ENCODE peak calls at places on chromosomes 4 and X, in seven cellular contexts. Y is effector memory CD8-positive, alpha-beta T cell; D is glutamatergic neuron; Z is foreskin melanocyte; E is neural crest cell; A is SW 1271; K is esophagus muscularis mucosa. B is an unnamed sample.

GRCh38 chr4:137707221-137707620 is 174.9 kb upstream of the PCDH18 start:
- DNase-seq in Y (no peak), D (no peak), Z (no peak), E (no peak), A (no peak), K (no peak), B (no peak)

GRCh38 chr4:151719935-151720334 is 40.9 kb downstream of the GATB start:
- DNase-seq in Y (no peak), D (no peak), Z (no peak), E (no peak), A (no peak), K (no peak), B (no peak)

GRCh38 chrX:110847334-110847733 is 51.7 kb upstream of the CHRDL1 start:
- DNase-seq in Y (peak), D (no peak), Z (peak), E (peak), A (no peak), K (no peak), B (peak)

GRCh38 chrX:23643020-23643419 is 24.3 kb upstream of the PRDX4 start:
- DNase-seq in Y (no peak), D (no peak), Z (no peak), E (no peak), A (no peak), K (no peak), B (no peak)

GRCh38 chr4:110275871-110276270 is 77.5 kb upstream of the ELOVL6 start:
- DNase-seq in Y (no peak), D (no peak), Z (no peak), E (no peak), A (no peak), K (no peak), B (no peak)

GRCh38 chr4:73589261-73589847 is 30.9 kb downstream of the RASSF6 start:
- DNase-seq in Y (no peak), D (no peak), Z (no peak), E (no peak), A (no peak), K (no peak), B (no peak)

GRCh38 chr4:59698041-59698440 is 1502.1 kb upstream of the ADGRL3 start:
- DNase-seq in Y (no peak), D (no peak), Z (no peak), E (no peak), A (no peak), K (no peak), B (no peak)

GRCh38 chr4:6548201-6548881 is 26.6 kb upstream of the MAN2B2 start:
- DNase-seq in Y (no peak), D (peak), Z (peak), E (peak), A (peak), K (no peak), B (peak)

GRCh38 chrX:97844161-97844560 is 960.5 kb downstream of the RPA4 start:
- DNase-seq in Y (no peak), D (no peak), Z (no peak), E (no peak), A (no peak), K (no peak), B (no peak)

GRCh38 chr4:86156526-86156925 is 203.3 kb downstream of the MAPK10 start:
- DNase-seq in Y (no peak), D (no peak), Z (no peak), E (no peak), A (no peak), K (no peak), B (no peak)

GRCh38 chr4:5444918-5445517 is 263.3 kb downstream of the EVC2 start:
- DNase-seq in Y (no peak), D (no peak), Z (no peak), E (no peak), A (no peak), K (no peak), B (no peak)

GRCh38 chr4:48333587-48333986 is 7.7 kb upstream of the SLAIN2 start:
- DNase-seq in Y (no peak), D (no peak), Z (no peak), E (no peak), A (no peak), K (no peak), B (no peak)

GRCh38 chrX:136588060-136588459 is 56.0 kb downstream of the VGLL1 start:
- DNase-seq in Y (no peak), D (no peak), Z (no peak), E (no peak), A (no peak), K (no peak), B (no peak)

GRCh38 chrX:101229155-101229554 is 9.6 kb downstream of the DRP2 start:
- DNase-seq in Y (no peak), D (no peak), Z (peak), E (no peak), A (no peak), K (no peak), B (no peak)

GRCh38 chr4:113982181-113982580 is 2.7 kb upstream of the ARSJ start:
- DNase-seq in Y (no peak), D (no peak), Z (no peak), E (no peak), A (no peak), K (no peak), B (no peak)

GRCh38 chrX:153777261-153778090 is 3.4 kb upstream of the SRPK3 start:
- DNase-seq in Y (no peak), D (no peak), Z (no peak), E (no peak), A (no peak), K (no peak), B (no peak)

GRCh38 chr4:184330008-184330400 is 112.3 kb upstream of the ENPP6 start:
- DNase-seq in Y (no peak), D (no peak), Z (peak), E (no peak), A (no peak), K (no peak), B (no peak)

GRCh38 chr4:87119965-87120364 is 100.5 kb downstream of the KLHL8 start:
- DNase-seq in Y (no peak), D (no peak), Z (no peak), E (no peak), A (no peak), K (no peak), B (no peak)

GRCh38 chrX:119181491-119181890 is 53.9 kb upstream of the KIAA1210 start:
- DNase-seq in Y (no peak), D (no peak), Z (no peak), E (no peak), A (no peak), K (no peak), B (no peak)

GRCh38 chr4:37827030-37827705 is 682 bp downstream of the PGM2 start:
- DNase-seq in Y (no peak), D (no peak), Z (no peak), E (no peak), A (no peak), K (peak), B (no peak)